ENCODE peak calls at places on chromosomes 5 and 9, in six cellular contexts. F is A549, E is adrenal gland, V is MM.1S, O is astrocyte, R is stomach. G is an unnamed sample.

GRCh38 chr5:82031220-82032119 is 59.6 kb downstream of the ATG10 start:
- DNase-seq in F (no peak), E (no peak), V (no peak), O (no peak), R (no peak), G (no peak)

GRCh38 chr5:8209500-8209899 is 340.6 kb downstream of the MTRR start:
- DNase-seq in F (no peak), E (no peak), V (peak; percentile 22), O (no peak), R (no peak), G (no peak)

GRCh38 chr9:27569406-27569805 is 3.9 kb downstream of the C9orf72 start:
- DNase-seq in F (no peak), E (no peak), V (no peak), O (no peak), R (no peak), G (no peak)

GRCh38 chr9:127572961-127573727 is 38.9 kb upstream of the STXBP1 start:
- DNase-seq in F (no peak), E (no peak), V (no peak), O (peak; percentile 73), R (no peak), G (peak; percentile 69)

GRCh38 chr5:79032031-79032711 is 37.3 kb downstream of the DMGDH start:
- DNase-seq in F (no peak), E (no peak), V (no peak), O (peak; percentile 18), R (no peak), G (no peak)

GRCh38 chr9:9942764-9943424 is 669.9 kb downstream of the PTPRD start:
- DNase-seq in F (peak; percentile 18), E (peak; percentile 73), V (peak; percentile 74), O (peak; percentile 12), R (peak; percentile 58), G (peak; percentile 12)

GRCh38 chr9:135567311-135567710 is 5.8 kb downstream of the PAEP start:
- DNase-seq in F (no peak), E (no peak), V (no peak), O (no peak), R (no peak), G (no peak)

GRCh38 chr5:121913397-121913796 is 48.4 kb upstream of the SRFBP1 start:
- DNase-seq in F (no peak), E (no peak), V (no peak), O (no peak), R (no peak), G (no peak)

GRCh38 chr5:136620016-136620419 is 254.7 kb upstream of the TRPC7 start:
- DNase-seq in F (no peak), E (no peak), V (no peak), O (peak; percentile 66), R (no peak), G (peak; percentile 7)

DNA sequence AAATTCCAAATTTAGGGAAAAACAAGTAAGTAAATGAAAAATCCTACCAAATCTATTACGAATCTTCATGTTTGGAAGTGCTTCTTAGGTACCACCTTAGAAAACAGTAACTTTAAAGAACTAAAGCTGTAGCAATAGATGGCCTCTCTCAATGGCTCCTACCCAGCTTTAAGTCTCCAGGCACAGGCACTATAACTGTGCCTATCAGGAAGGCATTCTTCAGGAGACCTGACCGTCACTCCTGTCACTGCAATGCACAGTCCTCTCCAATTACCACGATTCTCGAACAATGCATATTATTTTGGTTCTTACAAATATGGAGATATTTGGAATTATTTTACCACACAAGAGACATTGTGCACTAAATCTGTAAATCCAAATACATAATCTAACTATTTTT is 12.9 kb downstream of the NFIB start:
- DNase-seq in F (no peak), E (no peak), V (no peak), O (no peak), R (no peak), G (no peak)
- H3K4me1 ChIP-seq in F (peaks cover 41% of the 10 kb centered on the region), E (peaks cover 53% of the 10 kb centered on the region), V (no peaks in the 10 kb centered on the region), O (peaks cover 22% of the 10 kb centered on the region), R (peaks cover 91% of the 10 kb centered on the region), G (no peaks in the 10 kb centered on the region)

DNA sequence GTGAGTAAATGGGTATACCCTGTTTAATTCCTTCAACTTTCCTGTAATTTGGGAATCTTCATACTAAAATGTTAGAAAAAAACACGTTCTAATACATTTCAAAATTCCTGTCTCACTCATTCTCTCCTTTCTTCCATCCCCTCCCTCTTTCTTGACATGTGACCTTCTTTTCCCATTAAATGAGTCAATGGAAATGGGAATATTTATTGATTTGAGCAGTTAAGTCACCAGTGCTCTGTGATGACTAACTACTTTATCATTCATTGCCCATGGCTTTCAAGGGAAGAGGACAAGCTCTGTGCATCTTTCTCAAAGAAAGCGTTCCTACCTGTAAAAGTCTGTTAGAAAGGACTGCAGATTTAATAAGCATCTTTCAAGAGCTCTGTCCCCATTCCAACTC is 144.4 kb upstream of the MAP3K1 start:
- DNase-seq in F (no peak), E (no peak), V (no peak), O (no peak), R (no peak), G (no peak)
- H3K4me1 ChIP-seq in F (peaks cover under 1% of the 10 kb centered on the region), E (peaks cover 15% of the 10 kb centered on the region), V (peaks cover 56% of the 10 kb centered on the region), O (no peaks in the 10 kb centered on the region), R (peaks cover 9% of the 10 kb centered on the region), G (no peaks in the 10 kb centered on the region)

GRCh38 chr5:140118294-140118936 is 4.5 kb downstream of the PURA start:
- DNase-seq in F (no peak), E (no peak), V (no peak), O (no peak), R (no peak), G (no peak)
- H3K4me1 ChIP-seq in F (peaks cover 32% of the 10 kb centered on the region), E (peaks cover 54% of the 10 kb centered on the region), V (peaks cover 12% of the 10 kb centered on the region), O (peaks cover 5% of the 10 kb centered on the region), R (peaks cover 73% of the 10 kb centered on the region), G (peaks cover 20% of the 10 kb centered on the region)

DNA sequence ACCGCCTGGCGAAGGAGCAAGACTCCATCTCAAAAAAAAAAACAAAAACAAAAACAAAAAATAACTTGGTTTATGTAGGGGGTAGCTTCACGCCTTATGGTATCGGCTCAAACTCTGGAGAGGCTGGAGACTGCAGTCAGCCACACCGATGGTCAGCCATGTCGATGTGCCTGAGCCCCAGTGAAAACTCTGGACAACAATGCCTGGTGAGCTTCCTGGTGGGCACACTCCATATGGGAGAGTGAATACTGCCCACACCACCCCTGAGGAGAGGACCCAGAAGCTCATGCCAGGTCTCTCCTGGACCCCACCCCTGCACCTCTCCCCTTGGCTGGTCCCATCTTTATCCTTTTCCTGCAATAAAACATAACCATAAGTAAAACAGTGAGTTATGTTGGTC is 19.6 kb downstream of the IPPK start:
- DNase-seq in F (no peak), E (no peak), V (no peak), O (no peak), R (no peak), G (no peak)
- H3K4me1 ChIP-seq in F (no peaks in the 10 kb centered on the region), E (peaks cover 11% of the 10 kb centered on the region), V (no peaks in the 10 kb centered on the region), O (peaks cover 10% of the 10 kb centered on the region), R (peaks cover 21% of the 10 kb centered on the region), G (peaks cover 27% of the 10 kb centered on the region)

DNA sequence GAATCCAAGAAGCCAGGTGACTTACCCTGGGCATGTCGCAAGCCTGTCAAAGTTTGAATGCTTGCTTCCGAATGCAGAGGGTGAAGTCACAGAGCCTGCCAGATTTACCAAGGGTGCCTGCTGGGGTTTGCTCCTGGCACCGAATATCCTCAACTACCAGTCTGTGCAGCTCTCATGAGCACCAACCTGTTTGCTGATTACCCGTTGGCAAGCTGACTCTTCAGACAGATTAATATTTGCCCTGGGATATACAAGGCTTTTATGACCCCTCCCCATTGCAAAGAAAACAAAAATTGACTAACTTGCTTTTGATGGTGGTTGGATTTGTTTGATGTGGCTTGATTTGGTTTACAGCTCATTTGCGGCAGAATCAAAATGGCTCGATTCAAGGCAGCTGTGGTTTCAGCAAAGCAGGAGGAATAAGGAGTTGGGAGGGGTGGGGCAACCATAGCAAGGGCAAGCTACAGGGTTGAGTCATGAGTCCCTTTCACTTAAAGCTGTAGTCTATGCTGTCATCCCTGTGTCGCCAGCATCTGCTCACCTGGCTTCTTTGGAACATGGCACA is 82.3 kb upstream of the AGXT2 start:
- DNase-seq in F (no peak), E (no peak), V (no peak), O (peak; percentile 89), R (peak; percentile 61), G (no peak)
- H3K4me1 ChIP-seq in F (no peaks in the 10 kb centered on the region), E (no peaks in the 10 kb centered on the region), V (no peaks in the 10 kb centered on the region), O (peaks cover 18% of the 10 kb centered on the region), R (peaks cover 3% of the 10 kb centered on the region), G (peaks cover 12% of the 10 kb centered on the region)

GRCh38 chr9:131521822-131522221 is 9.2 kb downstream of the UCK1 start:
- DNase-seq in F (no peak), E (no peak), V (no peak), O (no peak), R (no peak), G (no peak)
- H3K4me1 ChIP-seq in F (no peaks in the 10 kb centered on the region), E (no peaks in the 10 kb centered on the region), V (no peaks in the 10 kb centered on the region), O (peaks cover 2% of the 10 kb centered on the region), R (peaks cover 13% of the 10 kb centered on the region), G (no peaks in the 10 kb centered on the region)

GRCh38 chr9:110897899-110898298 is 140.4 kb downstream of the LPAR1 start:
- DNase-seq in F (no peak), E (no peak), V (no peak), O (no peak), R (no peak), G (no peak)
- H3K4me1 ChIP-seq in F (no peaks in the 10 kb centered on the region), E (peaks cover 11% of the 10 kb centered on the region), V (no peaks in the 10 kb centered on the region), O (no peaks in the 10 kb centered on the region), R (no peaks in the 10 kb centered on the region), G (no peaks in the 10 kb centered on the region)

G was measured in SJSA1.